ENCODE peak calls at places on chromosomes 13 and 19, in five cellular contexts. H is lower leg skin, F is A549, A is breast epithelium, P is tibial nerve. E is an unnamed sample.

GRCh38 chr13:30362869-30363268 is 55.5 kb upstream of the KATNAL1 start:
- DNase-seq in P (peak; percentile 20), F (no peak), H (no peak), A (no peak), E (no peak)

GRCh38 chr13:108957369-108958012 is 328.1 kb downstream of the MYO16 start:
- DNase-seq in F (peak; percentile 16), A (no peak), H (no peak), P (peak; percentile 27), E (no peak)

GRCh38 chr19:13095934-13096890 is 6.4 kb downstream of the LYL1 start:
- DNase-seq in P (no peak), A (no peak), H (no peak), F (peak; percentile 30), E (peak; percentile 51)

GRCh38 chr19:31049431-31049830 is 299.8 kb downstream of the TSHZ3 start:
- DNase-seq in P (no peak), H (no peak), F (no peak), A (no peak), E (no peak)

GRCh38 chr13:50412046-50412617 is 396.9 kb downstream of the KCNRG start:
- DNase-seq in A (no peak), F (no peak), P (no peak), H (no peak), E (no peak)

GRCh38 chr19:12833747-12834417 is 497 bp downstream of the RTBDN start:
- DNase-seq in A (no peak), F (no peak), H (no peak), P (no peak), E (no peak)

GRCh38 chr13:97298816-97299215 is 76.7 kb downstream of the MBNL2 start:
- DNase-seq in F (no peak), A (no peak), H (no peak), P (no peak), E (no peak)

GRCh38 chr19:49939721-49940481 is 10.6 kb upstream of the NUP62 start:
- DNase-seq in A (no peak), H (no peak), F (no peak), P (no peak), E (no peak)

GRCh38 chr19:9878511-9879196 is 43.5 kb downstream of the PIN1 start:
- DNase-seq in F (no peak), A (no peak), H (no peak), P (no peak), E (no peak)

GRCh38 chr13:94978516-94978915 is 266.2 kb upstream of the SOX21 start:
- DNase-seq in P (no peak), A (no peak), H (no peak), F (no peak), E (no peak)

GRCh38 chr19:30682576-30683536 is 310.7 kb downstream of the ZNF536 start:
- DNase-seq in A (peak; percentile 75), F (peak; percentile 95), H (peak; percentile 78), P (peak; percentile 91), E (peak; percentile 82)

GRCh38 chr13:43129021-43129420 is 105.6 kb downstream of the DNAJC15 start:
- DNase-seq in A (no peak), H (no peak), P (no peak), F (no peak), E (no peak)

GRCh38 chr13:62123409-62123808 is 707.8 kb upstream of the PCDH20 start:
- DNase-seq in F (no peak), P (no peak), H (no peak), A (no peak), E (no peak)

GRCh38 chr13:20512042-20512683 is 13.5 kb downstream of the CRYL1 start:
- DNase-seq in H (no peak), P (no peak), F (no peak), A (no peak), E (no peak)

GRCh38 chr13:64078025-64078424 is 2662.4 kb upstream of the PCDH20 start:
- DNase-seq in H (no peak), P (no peak), F (no peak), A (no peak), E (no peak)

GRCh38 chr13:82772802-82773201 is 1109.5 kb downstream of the SLITRK1 start:
- DNase-seq in H (no peak), A (no peak), F (no peak), P (no peak), E (no peak)

GRCh38 chr13:110263906-110264305 is 43.1 kb downstream of the COL4A1 start:
- DNase-seq in P (no peak), F (no peak), H (no peak), A (no peak), E (peak; percentile 71)

GRCh38 chr13:109595466-109595865 is 190.9 kb downstream of the IRS2 start:
- DNase-seq in P (no peak), H (no peak), A (no peak), F (no peak), E (no peak)

GRCh38 chr19:3283246-3283751 is 58.8 kb downstream of the CELF5 start:
- DNase-seq in P (no peak), H (no peak), A (no peak), F (no peak), E (no peak)

GRCh38 chr13:42883771-42884170 is 102.4 kb downstream of the FAM216B start:
- DNase-seq in H (no peak), A (no peak), P (no peak), F (no peak), E (no peak)

GRCh38 chr13:98994896-98995295 is 17.0 kb upstream of the DOCK9 start:
- DNase-seq in F (no peak), H (no peak), A (no peak), P (no peak), E (no peak)

GRCh38 chr13:78138756-78139155 is 220.1 kb upstream of the EDNRB start:
- DNase-seq in P (no peak), H (no peak), A (no peak), F (no peak), E (no peak)

GRCh38 chr13:36829753-36830152 is 10.7 kb downstream of the RFXAP start:
- DNase-seq in H (no peak), F (no peak), P (no peak), A (no peak), E (no peak)

GRCh38 chr13:31431722-31432137 is 232.0 kb downstream of the B3GLCT start:
- DNase-seq in F (peak; percentile 13), A (no peak), P (peak; percentile 76), H (peak; percentile 41), E (peak; percentile 67)

GRCh38 chr13:30872685-30873443 is 33.2 kb upstream of the MEDAG start:
- DNase-seq in H (no peak), F (no peak), P (peak; percentile 67), A (no peak), E (peak; percentile 83)

GRCh38 chr19:46480409-46480808 is 9.0 kb upstream of the PNMA8A start:
- DNase-seq in P (no peak), F (no peak), H (no peak), A (no peak), E (peak; percentile 76)

GRCh38 chr19:32817252-32817912 is 52.2 kb downstream of the SLC7A9 start:
- DNase-seq in P (no peak), F (no peak), H (no peak), A (no peak), E (no peak)

GRCh38 chr13:82879921-82880320 is 1002.4 kb downstream of the SLITRK1 start:
- DNase-seq in P (no peak), F (no peak), H (no peak), A (no peak), E (no peak)

GRCh38 chr13:90968510-90968909 is 379.0 kb upstream of the MIR17HG start:
- DNase-seq in A (no peak), P (no peak), F (peak; percentile 33), H (no peak), E (no peak)

GRCh38 chr13:29993716-29994488 is 143.5 kb upstream of the UBL3 start:
- DNase-seq in F (no peak), P (no peak), A (no peak), H (no peak), E (no peak)

GRCh38 chr13:84131249-84131648 is 249.0 kb upstream of the SLITRK1 start:
- DNase-seq in H (no peak), F (no peak), P (no peak), A (no peak), E (no peak)

GRCh38 chr13:75181906-75182305 is 300.1 kb downstream of the TBC1D4 start:
- DNase-seq in H (no peak), A (no peak), P (no peak), F (no peak), E (no peak)

DNA sequence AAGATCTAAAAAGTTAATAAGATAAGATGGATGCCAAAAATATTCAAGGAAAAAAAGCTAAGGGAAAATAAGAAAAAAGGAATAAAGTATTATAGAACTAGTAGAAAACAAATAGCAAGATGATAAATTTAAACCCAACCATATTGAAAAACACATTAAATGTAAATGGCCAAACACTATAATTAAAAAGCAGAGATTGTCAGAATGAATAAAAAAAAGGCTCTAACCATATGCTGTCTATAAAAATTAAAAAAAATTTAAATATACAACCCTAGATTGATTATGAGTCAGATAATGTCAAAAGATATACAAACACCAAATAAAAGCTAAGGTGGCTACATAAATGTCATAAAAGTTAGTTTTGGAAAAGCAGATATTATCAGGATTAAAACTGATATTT is 617.5 kb upstream of the SGCG start:
- DNase-seq in F (no peak), H (no peak), P (no peak), A (no peak), E (no peak)
- TF ChIP-seq POLR2A in F (no peak), H (no peak), P (no peak), A (no peak), E (no peak)

GRCh38 chr19:17211547-17212446 is 3.4 kb upstream of the USE1 start:
- DNase-seq in A (no peak), F (no peak), H (no peak), P (no peak), E (no peak)

GRCh38 chr19:17215125-17215971 is at the start of gene USE1:
- DNase-seq in F (peak; percentile 76), A (peak; percentile 91), P (peak; percentile 86), H (peak; percentile 90), E (peak; percentile 90)

GRCh38 chr19:17216058-17216670 is 1.0 kb downstream of the USE1 start:
- DNase-seq in P (no peak), H (no peak), A (no peak), F (no peak), E (no peak)

GRCh38 chr19:17214531-17215124 is 529 bp upstream of the USE1 start:
- DNase-seq in A (no peak), F (no peak), P (no peak), H (no peak), E (no peak)

DNA sequence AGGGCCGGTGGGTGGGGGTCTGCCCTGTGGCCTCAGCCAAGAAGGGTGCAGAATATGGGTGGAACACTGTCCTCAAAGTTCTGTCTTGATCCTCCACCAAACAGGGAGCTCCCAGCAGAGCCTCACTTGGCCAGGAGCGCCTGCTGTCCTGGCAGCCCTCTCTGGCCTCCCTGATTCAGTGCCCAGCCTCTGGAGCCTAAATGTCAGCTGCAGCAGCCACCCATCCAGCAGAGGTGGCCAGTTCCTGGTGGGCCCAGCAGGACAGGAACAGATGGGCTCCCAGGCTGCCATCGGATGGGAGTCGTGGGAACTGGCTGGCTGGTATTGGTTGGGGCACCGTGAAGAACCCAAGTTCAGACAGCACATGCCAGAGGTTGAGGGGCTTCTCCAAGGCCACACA is 1.8 kb upstream of the USE1 start:
- DNase-seq in H (no peak), A (no peak), F (no peak), P (no peak), E (no peak)
- TF ChIP-seq POLR2A in H (no peak), A (no peak), F (no peak), P (no peak), E (no peak)

GRCh38 chr13:26186141-26186870 is 35.8 kb downstream of the RNF6 start:
- DNase-seq in A (peak; percentile 82), P (peak; percentile 71), H (peak; percentile 74), F (peak; percentile 32), E (peak; percentile 86)
- TF ChIP-seq POLR2A in A (no peak), P (peak; percentile 42), H (no peak), F (peak; percentile 45), E (peak; percentile 40)

GRCh38 chr19:52451241-52451640 is 2.1 kb upstream of the ZNF578 start:
- DNase-seq in A (no peak), H (no peak), P (no peak), F (no peak), E (no peak)

GRCh38 chr19:52453324-52454094 is at the start of gene ZNF578:
- DNase-seq in P (peak; percentile 42), A (peak; percentile 69), F (no peak), H (peak; percentile 62), E (peak; percentile 72)
- TF ChIP-seq POLR2A in P (no peak), A (no peak), F (no peak), H (no peak), E (no peak)